ENCODE peak calls at places on chromosomes 5 and 9, in five cellular contexts. R, X, S, T and F are unnamed samples.
A peak's percentile ranks its signal among the peaks of the same experiment; 100 is the strongest.

GRCh38 chr5:173697931-173698579 is 81.6 kb upstream of the BOD1 start:
- DNase-seq in R (peak; percentile 27), X (no peak), S (no peak), T (no peak), F (no peak)

GRCh38 chr5:154356256-154356655 is 89.5 kb upstream of the SAP30L start:
- DNase-seq in R (no peak), X (no peak), S (peak; percentile 58), T (no peak), F (no peak)

GRCh38 chr5:6505415-6505763 is 56.7 kb downstream of the UBE2QL1 start:
- DNase-seq in R (no peak), X (no peak), S (no peak), T (no peak), F (no peak)

GRCh38 chr9:38130724-38131123 is 61.7 kb upstream of the SHB start:
- DNase-seq in R (no peak), X (no peak), S (no peak), T (no peak), F (no peak)

GRCh38 chr5:88785396-88786216 is 97.4 kb downstream of the MEF2C start:
- DNase-seq in R (no peak), X (no peak), S (peak; percentile 93), T (peak; percentile 88), F (no peak)

GRCh38 chr5:132251220-132251725 is 6.2 kb upstream of the PDLIM4 start:
- DNase-seq in R (no peak), X (no peak), S (no peak), T (peak; percentile 46), F (no peak)

GRCh38 chr9:80091526-80091925 is 519.8 kb downstream of the TLE4 start:
- DNase-seq in R (no peak), X (no peak), S (no peak), T (no peak), F (no peak)

GRCh38 chr9:127647451-127647850 is 35.4 kb downstream of the STXBP1 start:
- DNase-seq in R (no peak), X (no peak), S (no peak), T (no peak), F (no peak)

GRCh38 chr5:140251527-140251973 is 51.4 kb downstream of the PFDN1 start:
- DNase-seq in R (no peak), X (peak; percentile 28), S (peak; percentile 97), T (peak; percentile 98), F (no peak)

GRCh38 chr5:68053202-68053601 is 162.4 kb upstream of the PIK3R1 start:
- DNase-seq in R (no peak), X (no peak), S (no peak), T (no peak), F (no peak)

DNA sequence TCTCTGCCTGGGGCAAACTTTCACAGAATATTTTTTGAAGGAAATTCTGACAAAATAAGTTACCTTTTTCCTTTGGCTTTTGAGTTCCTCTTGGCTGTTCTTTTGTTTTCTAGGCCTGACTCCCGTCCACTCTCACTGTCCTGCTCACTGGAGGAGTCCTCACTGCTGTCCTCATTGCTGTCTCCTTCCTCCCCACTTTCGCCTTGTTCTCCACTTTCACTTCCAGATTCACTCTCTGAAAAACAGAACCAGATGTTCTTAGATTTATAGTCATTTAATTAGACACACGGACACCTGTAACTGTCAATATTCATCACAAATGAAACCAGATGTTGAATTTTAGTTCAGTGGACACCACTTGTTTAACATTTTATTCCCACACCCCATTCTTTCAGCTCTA is 180.8 kb downstream of the AP3B1 start:
- DNase-seq in R (no peak), X (no peak), S (no peak), T (no peak), F (no peak)
- H3K4me3 ChIP-seq in R (no peak overlapping the region), X (no peak overlapping the region), S (no peak overlapping the region), T (no peak overlapping the region), F (no peak overlapping the region)

DNA sequence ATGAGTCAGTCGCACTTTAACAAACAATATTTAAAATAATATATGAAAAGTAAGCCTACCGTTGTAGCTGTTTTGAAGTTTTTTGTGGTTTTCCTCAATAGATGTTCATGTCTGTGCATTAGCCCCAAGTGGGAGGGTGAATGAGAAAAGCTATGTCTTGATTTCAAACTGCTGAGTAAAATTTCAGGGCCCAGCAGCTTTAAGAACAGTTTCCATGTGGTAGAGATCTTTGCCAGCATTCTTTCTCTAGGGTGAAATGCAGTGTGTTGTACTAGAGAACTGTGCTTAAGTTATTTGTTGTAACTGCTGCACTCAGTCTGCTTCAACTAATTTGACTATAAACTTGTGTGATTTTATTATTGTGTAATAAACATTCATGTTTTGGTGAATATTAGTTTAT is at the start of gene OGN:
- DNase-seq in R (no peak), X (no peak), S (no peak), T (no peak), F (no peak)
- H3K4me3 ChIP-seq in R (no peak within 1 kb of the TSS), X (no peak within 1 kb of the TSS), S (no peak within 1 kb of the TSS), T (no peak within 1 kb of the TSS), F (peak within 1 kb of the TSS; percentile 46)

GRCh38 chr5:10635257-10635860 is 71.5 kb downstream of the ANKRD33B start:
- DNase-seq in R (no peak), X (peak; percentile 16), S (peak; percentile 67), T (peak; percentile 79), F (no peak)

GRCh38 chr5:10634562-10634961 is 70.7 kb downstream of the ANKRD33B start:
- DNase-seq in R (no peak), X (no peak), S (no peak), T (no peak), F (no peak)

GRCh38 chr5:10634056-10634455 is 70.2 kb downstream of the ANKRD33B start:
- DNase-seq in R (no peak), X (no peak), S (no peak), T (no peak), F (no peak)

GRCh38 chr5:10636363-10637142 is 72.7 kb downstream of the ANKRD33B start:
- DNase-seq in R (no peak), X (no peak), S (no peak), T (no peak), F (no peak)

GRCh38 chr5:10635861-10636350 is 72.0 kb downstream of the ANKRD33B start:
- DNase-seq in R (no peak), X (no peak), S (no peak), T (no peak), F (no peak)
- H3K4me3 ChIP-seq in R (no peak overlapping the region), X (no peak overlapping the region), S (no peak overlapping the region), T (no peak overlapping the region), F (no peak overlapping the region)

GRCh38 chr9:117745598-117745997 is 41.4 kb downstream of the TLR4 start:
- DNase-seq in R (no peak), X (no peak), S (no peak), T (no peak), F (no peak)
- H3K4me3 ChIP-seq in R (no peak overlapping the region), X (no peak overlapping the region), S (no peak overlapping the region), T (no peak overlapping the region), F (no peak overlapping the region)

DNA sequence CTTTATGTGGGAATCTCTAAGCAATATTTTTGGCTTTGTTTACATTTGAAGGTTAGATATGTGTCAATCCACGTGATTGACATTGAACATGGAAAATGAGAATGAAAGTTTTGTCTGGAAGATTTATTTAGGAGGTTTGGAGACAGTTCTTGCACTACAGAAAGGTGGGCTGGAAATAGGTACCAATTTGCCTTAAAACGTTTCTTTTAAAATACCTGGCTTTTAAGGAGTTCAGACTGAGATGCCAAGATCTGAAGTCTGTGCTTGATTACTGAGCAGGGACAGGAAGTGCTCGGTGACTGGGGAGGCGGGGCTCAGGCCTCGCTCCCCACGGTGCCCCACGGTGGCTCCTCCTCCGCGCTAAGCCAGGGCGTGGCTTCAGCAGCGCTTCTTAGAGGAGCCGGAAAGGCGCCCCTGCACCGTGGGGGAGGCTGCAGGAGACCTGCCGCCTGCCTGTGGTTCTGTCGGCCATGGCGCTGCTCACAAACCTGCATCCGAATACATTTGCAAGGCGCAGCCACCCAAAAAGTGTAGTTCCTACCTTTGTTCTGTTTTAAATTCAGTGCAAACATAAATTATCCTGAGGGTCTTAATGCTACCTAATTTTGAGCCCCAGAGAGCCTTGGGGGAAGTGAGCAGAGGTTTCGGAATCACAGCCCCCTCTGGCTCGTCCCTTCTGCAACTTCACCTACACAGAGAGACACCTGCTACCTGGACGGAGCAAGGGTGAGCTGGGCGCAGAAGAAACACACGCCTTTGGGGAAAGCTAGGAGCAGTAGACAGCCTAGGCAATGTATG is 49.2 kb downstream of the USP20 start:
- DNase-seq in R (peak; percentile 93), X (peak; percentile 94), S (peak; percentile 52), T (peak; percentile 79), F (peak; percentile 96)
- H3K4me3 ChIP-seq in R (peak overlapping the region; percentile 39), X (peak overlapping the region; percentile 73), S (peak overlapping the region; percentile 30), T (no peak overlapping the region), F (peak overlapping the region; percentile 15)

GRCh38 chr9:10371824-10372223 is 241.0 kb downstream of the PTPRD start:
- DNase-seq in R (no peak), X (no peak), S (no peak), T (no peak), F (no peak)
- H3K4me3 ChIP-seq in R (no peak overlapping the region), X (no peak overlapping the region), S (no peak overlapping the region), T (no peak overlapping the region), F (no peak overlapping the region)

GRCh38 chr5:43309657-43310056 is 3.6 kb downstream of the HMGCS1 start:
- DNase-seq in R (peak; percentile 28), X (no peak), S (no peak), T (no peak), F (no peak)
- H3K4me3 ChIP-seq in R (no peak overlapping the region), X (no peak overlapping the region), S (peak overlapping the region; percentile 98), T (no peak overlapping the region), F (no peak overlapping the region)

GRCh38 chr5:177445052-177446016 is 1.3 kb upstream of the PRR7 start:
- DNase-seq in R (no peak), X (peak; percentile 55), S (no peak), T (no peak), F (no peak)
- H3K4me3 ChIP-seq in R (no peak overlapping the region), X (peak overlapping the region; percentile 56), S (no peak overlapping the region), T (no peak overlapping the region), F (no peak overlapping the region)

DNA sequence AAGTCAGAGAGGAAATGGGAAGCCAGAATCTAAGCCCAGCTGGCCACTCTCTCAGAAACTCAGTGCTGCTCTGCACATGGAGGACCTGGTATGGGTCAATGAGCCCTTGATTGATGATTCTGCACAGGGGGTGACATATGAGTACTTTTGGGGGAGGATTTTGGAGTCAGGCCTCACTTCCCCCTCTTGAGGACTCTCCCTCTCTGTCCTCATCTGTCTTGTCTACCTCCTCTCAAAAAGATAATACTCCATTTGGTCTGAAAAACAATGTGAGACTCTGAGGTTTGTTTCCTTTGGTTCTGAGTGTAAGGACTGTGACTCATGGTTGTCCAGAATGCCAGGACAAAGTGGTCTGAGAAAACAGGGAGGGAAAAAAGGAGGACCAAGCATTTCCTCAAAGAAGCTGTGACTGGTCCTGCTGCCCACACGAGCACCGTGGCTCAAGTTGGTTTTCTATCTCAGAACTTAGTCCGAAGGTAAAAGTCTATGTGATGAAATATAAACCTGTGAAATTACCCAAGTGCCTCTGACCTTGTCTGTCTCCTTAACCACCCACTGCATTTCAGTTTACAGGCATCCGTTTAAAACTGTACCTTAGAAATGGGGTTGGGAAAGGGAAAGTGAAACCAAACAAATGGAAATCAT is 11.1 kb downstream of the TTC39B start:
- DNase-seq in R (no peak), X (peak; percentile 56), S (peak; percentile 74), T (no peak), F (no peak)
- H3K4me3 ChIP-seq in R (peak overlapping the region; percentile 40), X (peak overlapping the region; percentile 59), S (peak overlapping the region; percentile 59), T (peak overlapping the region; percentile 41), F (peak overlapping the region; percentile 77)